ENCODE peak calls at places on chromosomes 1 and 21, in ten cellular contexts. Y is T-helper 17 cell; T is COLO829; H is nucleus accumbens; J is activated T-cell treated with anti-CD3 and anti-CD28 coated beads, Interleukin-2, amount 50 U/mL, for 72 hours; X is NCI-H2029; S is RWPE1; K is posterior vena cava; I is CD8-positive, alpha-beta memory T cell; O is T-helper 9 cell. N is an unnamed sample.

GRCh38 chr1:154884868-154885706 is 15.0 kb upstream of the KCNN3 start:
- DNase-seq in Y (no peak), O (no peak), S (no peak), I (no peak), X (peak), T (no peak), K (no peak), H (no peak), J (no peak), N (no peak)

GRCh38 chr1:78676347-78676982 is 26.8 kb downstream of the IFI44 start:
- DNase-seq in T (peak), K (no peak), J (peak), Y (peak), O (peak), X (peak), H (no peak), I (peak), S (peak), N (peak)

GRCh38 chr1:116380499-116381316 is 7.7 kb downstream of the ATP1A1 start:
- DNase-seq in K (no peak), I (no peak), S (no peak), H (no peak), J (no peak), X (no peak), O (no peak), Y (no peak), T (no peak), N (peak)

GRCh38 chr1:53305650-53306049 is 22.2 kb downstream of the LRP8 start:
- DNase-seq in J (no peak), X (peak), I (no peak), H (no peak), Y (no peak), K (no peak), T (no peak), O (no peak), S (no peak), N (no peak)

GRCh38 chr1:155005076-155005971 is 2.7 kb downstream of the ZBTB7B start:
- DNase-seq in Y (no peak), K (no peak), H (peak), S (peak), T (no peak), I (peak), O (no peak), J (peak), X (no peak), N (peak)

GRCh38 chr1:193185861-193186714 is at the start of gene B3GALT2:
- DNase-seq in J (no peak), S (peak), Y (peak), O (peak), T (peak), X (peak), H (peak), I (no peak), K (no peak), N (peak)

GRCh38 chr21:37447288-37447936 is 80.8 kb downstream of the DYRK1A start:
- DNase-seq in I (no peak), Y (no peak), J (no peak), T (no peak), K (no peak), X (no peak), O (no peak), H (no peak), S (no peak), N (no peak)

GRCh38 chr1:60596791-60597748 is 485.3 kb upstream of the NFIA start:
- DNase-seq in K (no peak), J (no peak), T (no peak), O (no peak), S (peak), H (no peak), X (no peak), Y (no peak), I (no peak), N (no peak)

GRCh38 chr1:48916121-48917069 is 139.7 kb upstream of the BEND5 start:
- DNase-seq in O (no peak), X (peak), Y (no peak), I (no peak), H (no peak), T (peak), S (peak), J (no peak), K (no peak), N (no peak)

GRCh38 chr1:223670458-223671159 is 5.1 kb upstream of the CAPN8 start:
- DNase-seq in X (no peak), H (no peak), J (peak), I (no peak), Y (no peak), T (peak), K (no peak), O (no peak), S (no peak), N (peak)

GRCh38 chr1:151455966-151456365 is 3.3 kb downstream of the POGZ start:
- DNase-seq in H (no peak), Y (no peak), K (no peak), O (no peak), S (no peak), T (no peak), J (no peak), X (no peak), I (no peak), N (no peak)

GRCh38 chr1:220879090-220879508 is at the start of gene HLX:
- DNase-seq in K (peak), T (peak), S (peak), Y (no peak), I (no peak), J (peak), X (no peak), H (peak), O (no peak), N (peak)

GRCh38 chr1:54606096-54606989 is 17.0 kb downstream of the FAM151A start:
- DNase-seq in H (no peak), I (no peak), Y (no peak), T (no peak), S (no peak), O (no peak), K (no peak), J (no peak), X (peak), N (no peak)

GRCh38 chr1:15953791-15954201 is 22.1 kb downstream of the ZBTB17 start:
- DNase-seq in S (no peak), T (no peak), Y (no peak), O (no peak), X (peak), J (no peak), H (no peak), K (no peak), I (peak), N (no peak)

GRCh38 chr1:15089244-15089992 is 64.1 kb upstream of the TMEM51 start:
- DNase-seq in H (no peak), J (no peak), K (peak), O (no peak), T (no peak), X (no peak), Y (no peak), I (peak), S (no peak), N (no peak)

GRCh38 chr1:65510961-65511360 is 90.5 kb downstream of the LEPR start:
- DNase-seq in Y (no peak), I (no peak), X (no peak), H (no peak), K (no peak), T (no peak), O (no peak), J (no peak), S (no peak), N (no peak)

GRCh38 chr1:91768786-91769697 is 116.9 kb downstream of the TGFBR3 start:
- DNase-seq in X (no peak), J (no peak), Y (no peak), H (no peak), K (no peak), T (no peak), S (no peak), O (no peak), I (no peak), N (no peak)

GRCh38 chr1:192913683-192914082 is 104.8 kb downstream of the RGS2 start:
- DNase-seq in K (no peak), X (no peak), S (peak), O (no peak), Y (no peak), I (no peak), J (no peak), H (no peak), T (no peak), N (peak)

GRCh38 chr1:117565083-117565556 is 40.7 kb upstream of the TENT5C start:
- DNase-seq in I (no peak), K (no peak), H (no peak), X (no peak), O (no peak), J (no peak), T (peak), S (no peak), Y (no peak), N (no peak)

GRCh38 chr1:111032295-111032897 is 68.7 kb upstream of the LRIF1 start:
- DNase-seq in S (peak), H (no peak), K (no peak), X (peak), T (peak), Y (peak), J (peak), O (peak), I (peak), N (no peak)

GRCh38 chr1:151314137-151314875 is 12.9 kb downstream of the PI4KB start:
- DNase-seq in O (no peak), X (no peak), K (peak), I (no peak), S (peak), H (peak), T (peak), Y (no peak), J (no peak), N (no peak)

GRCh38 chr1:19700046-19700777 is 35.5 kb downstream of the HTR6 start:
- DNase-seq in I (no peak), X (no peak), J (no peak), Y (no peak), S (no peak), O (no peak), H (no peak), K (no peak), T (no peak), N (no peak)

GRCh38 chr1:37778654-37779053 is 13.7 kb upstream of the EPHA10 start:
- DNase-seq in Y (no peak), H (no peak), K (no peak), J (no peak), S (no peak), O (no peak), I (no peak), X (no peak), T (no peak), N (no peak)

GRCh38 chr1:4597020-4597419 is 57.4 kb upstream of the AJAP1 start:
- DNase-seq in T (no peak), J (no peak), X (no peak), K (no peak), H (no peak), Y (no peak), O (no peak), I (no peak), S (no peak), N (no peak)

GRCh38 chr1:201495447-201496295 is 11.3 kb downstream of the CSRP1 start:
- DNase-seq in I (no peak), T (peak), O (no peak), X (peak), S (peak), J (no peak), K (peak), H (peak), Y (no peak), N (no peak)